ENCODE peak calls at places on chromosomes 5 and 9, in four cellular contexts. N is spleen, O is uterus, H is stomach. A is an unnamed sample.

GRCh38 chr5:31962928-31963327 is 211.2 kb downstream of the GOLPH3 start:
- DNase-seq in N (no peak), O (no peak), H (no peak), A (no peak)

GRCh38 chr9:87695523-87695922 is 30.4 kb upstream of the CTSL start:
- DNase-seq in N (no peak), O (no peak), H (no peak), A (no peak)

GRCh38 chr9:11618241-11618805 is 1005.5 kb upstream of the PTPRD start:
- DNase-seq in N (no peak), O (no peak), H (no peak), A (no peak)

GRCh38 chr9:12822111-12822510 is 47.3 kb downstream of the LURAP1L start:
- DNase-seq in N (no peak), O (no peak), H (no peak), A (no peak)

GRCh38 chr9:137313326-137313920 is 11.4 kb upstream of the NRARP start:
- DNase-seq in N (peak; percentile 73), O (no peak), H (no peak), A (no peak)

GRCh38 chr9:33166263-33167083 is 663 bp downstream of the B4GALT1 start:
- DNase-seq in N (no peak), O (peak; percentile 57), H (peak; percentile 65), A (peak; percentile 59)

GRCh38 chr5:68464424-68464823 is 248.9 kb downstream of the PIK3R1 start:
- DNase-seq in N (no peak), O (no peak), H (no peak), A (peak; percentile 14)

GRCh38 chr5:140480310-140481014 is 67.0 kb upstream of the EIF4EBP3 start:
- DNase-seq in N (no peak), O (no peak), H (no peak), A (no peak)

GRCh38 chr9:129580211-129580915 is 40.5 kb downstream of the C9orf50 start:
- DNase-seq in N (no peak), O (no peak), H (no peak), A (no peak)

GRCh38 chr9:112809351-112809848 is 58.8 kb downstream of the SNX30 start:
- DNase-seq in N (peak; percentile 63), O (no peak), H (no peak), A (peak; percentile 13)

GRCh38 chr5:142845402-142845901 is 75.3 kb downstream of the ARHGAP26 start:
- DNase-seq in N (no peak), O (no peak), H (no peak), A (peak; percentile 51)

GRCh38 chr9:94950040-94950732 is 223.7 kb downstream of the AOPEP start:
- DNase-seq in N (no peak), O (no peak), H (peak; percentile 46), A (peak; percentile 20)

GRCh38 chr5:85843535-85843934 is 774.2 kb upstream of the COX7C start:
- DNase-seq in N (peak; percentile 65), O (no peak), H (no peak), A (no peak)

GRCh38 chr9:132584616-132585560 is 2.5 kb downstream of the BARHL1 start:
- DNase-seq in N (no peak), O (no peak), H (no peak), A (no peak)

GRCh38 chr9:132582276-132582785 is at the start of gene BARHL1:
- DNase-seq in N (no peak), O (no peak), H (no peak), A (no peak)

GRCh38 chr9:132583584-132584304 is 1.3 kb downstream of the BARHL1 start:
- DNase-seq in N (no peak), O (no peak), H (no peak), A (no peak)

GRCh38 chr9:132585954-132586829 is 3.8 kb downstream of the BARHL1 start:
- DNase-seq in N (no peak), O (no peak), H (no peak), A (no peak)

GRCh38 chr9:132582786-132583583 is 579 bp downstream of the BARHL1 start:
- DNase-seq in N (peak; percentile 62), O (no peak), H (no peak), A (no peak)
- TF ChIP-seq POLR2A in N (no peak), O (no peak), H (no peak), A (no peak)

GRCh38 chr5:3325206-3325605 is 270.4 kb upstream of the IRX1 start:
- DNase-seq in N (no peak), O (no peak), H (no peak), A (no peak)

GRCh38 chr5:3325811-3326568 is 269.6 kb upstream of the IRX1 start:
- DNase-seq in N (no peak), O (no peak), H (no peak), A (no peak)

GRCh38 chr5:3324421-3325101 is 271.1 kb upstream of the IRX1 start:
- DNase-seq in N (peak; percentile 72), O (no peak), H (no peak), A (no peak)

GRCh38 chr5:3329427-3329826 is 266.2 kb upstream of the IRX1 start:
- DNase-seq in N (peak; percentile 64), O (no peak), H (no peak), A (no peak)

GRCh38 chr5:3326569-3327232 is 268.9 kb upstream of the IRX1 start:
- DNase-seq in N (no peak), O (no peak), H (no peak), A (no peak)
- H3K9me3 ChIP-seq in N (no peaks in the 10 kb centered on the region), O (no peaks in the 10 kb centered on the region), H (peaks cover 7% of the 10 kb centered on the region), A (no peaks in the 10 kb centered on the region)

GRCh38 chr5:136081192-136081591 is 51.5 kb upstream of the SMAD5 start:
- DNase-seq in N (no peak), O (no peak), H (no peak), A (no peak)
- H3K4me3 ChIP-seq in N (no peak overlapping the region), O (no peak overlapping the region), H (no peak overlapping the region), A (no peak overlapping the region)

GRCh38 chr9:92966518-92966800 is 19.1 kb downstream of the FGD3 start:
- DNase-seq in N (peak; percentile 77), O (no peak), H (peak; percentile 14), A (no peak)

GRCh38 chr9:92964607-92964975 is 17.3 kb downstream of the FGD3 start:
- DNase-seq in N (peak; percentile 89), O (no peak), H (no peak), A (no peak)

GRCh38 chr9:92963831-92964606 is 16.7 kb downstream of the FGD3 start:
- DNase-seq in N (peak; percentile 94), O (no peak), H (peak; percentile 49), A (no peak)

GRCh38 chr9:92965759-92966517 is 18.6 kb downstream of the FGD3 start:
- DNase-seq in N (peak; percentile 82), O (no peak), H (peak; percentile 23), A (no peak)

GRCh38 chr9:92964981-92965758 is 17.8 kb downstream of the FGD3 start:
- DNase-seq in N (peak; percentile 94), O (no peak), H (peak; percentile 40), A (no peak)
- TF ChIP-seq POLR2A in N (no peak), O (no peak), H (no peak), A (no peak)

GRCh38 chr5:65970481-65971367 is 44.3 kb downstream of the ERBIN start:
- DNase-seq in N (no peak), O (no peak), H (no peak), A (no peak)
- H3K9me3 ChIP-seq in N (no peaks in the 10 kb centered on the region), O (no peaks in the 10 kb centered on the region), H (no peaks in the 10 kb centered on the region), A (no peaks in the 10 kb centered on the region)

A was measured in thyroid gland.